ENCODE peak calls at places on chromosomes 1 and 21, in five cellular contexts. One of them, this sample, is unnamed.

GRCh38 chr21:33308586-33309490 is 15.9 kb upstream of the IFNAR1 start:
- DNase-seq in C1 segment of cervical spinal cord: no peak
- DNase-seq in hypothalamus: no peak
- DNase-seq in NCI-H2107: peak; percentile 86
- DNase-seq in A549: no peak
- DNase-seq in this sample: no peak

GRCh38 chr1:107870691-107871090 is 94.3 kb downstream of the VAV3 start:
- DNase-seq in hypothalamus: no peak
- DNase-seq in A549: no peak
- DNase-seq in NCI-H2107: no peak
- DNase-seq in C1 segment of cervical spinal cord: no peak
- DNase-seq in this sample: no peak

GRCh38 chr21:17526771-17527170 is 13.9 kb downstream of the CXADR start:
- DNase-seq in A549: no peak
- DNase-seq in hypothalamus: no peak
- DNase-seq in NCI-H2107: no peak
- DNase-seq in C1 segment of cervical spinal cord: no peak
- DNase-seq in this sample: no peak

GRCh38 chr1:153697873-153698647 is 19.6 kb downstream of the NPR1 start:
- DNase-seq in C1 segment of cervical spinal cord: no peak
- DNase-seq in NCI-H2107: no peak
- DNase-seq in A549: no peak
- DNase-seq in hypothalamus: no peak
- DNase-seq in this sample: no peak

GRCh38 chr1:36606908-36607651 is 124.4 kb upstream of the CSF3R start:
- DNase-seq in A549: no peak
- DNase-seq in hypothalamus: no peak
- DNase-seq in C1 segment of cervical spinal cord: no peak
- DNase-seq in NCI-H2107: no peak
- DNase-seq in this sample: no peak

GRCh38 chr1:9652379-9653194 is 1.1 kb downstream of the PIK3CD start:
- DNase-seq in A549: no peak
- DNase-seq in hypothalamus: no peak
- DNase-seq in NCI-H2107: no peak
- DNase-seq in C1 segment of cervical spinal cord: no peak
- DNase-seq in this sample: no peak

GRCh38 chr1:25245809-25246599 is 1.2 kb downstream of the RSRP1 start:
- DNase-seq in A549: peak; percentile 50
- DNase-seq in C1 segment of cervical spinal cord: no peak
- DNase-seq in NCI-H2107: no peak
- DNase-seq in hypothalamus: no peak
- DNase-seq in this sample: no peak

GRCh38 chr1:229209816-229210215 is 61.1 kb upstream of the RAB4A start:
- DNase-seq in hypothalamus: no peak
- DNase-seq in C1 segment of cervical spinal cord: no peak
- DNase-seq in NCI-H2107: no peak
- DNase-seq in A549: no peak
- DNase-seq in this sample: peak; percentile 94

GRCh38 chr1:182189535-182190066 is 128.1 kb upstream of the ZNF648 start:
- DNase-seq in hypothalamus: no peak
- DNase-seq in A549: no peak
- DNase-seq in NCI-H2107: no peak
- DNase-seq in C1 segment of cervical spinal cord: no peak
- DNase-seq in this sample: no peak

GRCh38 chr1:86375688-86376087 is 20.4 kb downstream of the ODF2L start:
- DNase-seq in A549: no peak
- DNase-seq in hypothalamus: no peak
- DNase-seq in C1 segment of cervical spinal cord: no peak
- DNase-seq in NCI-H2107: no peak
- DNase-seq in this sample: no peak

GRCh38 chr1:152328801-152329391 is 3.9 kb upstream of the FLG start:
- DNase-seq in C1 segment of cervical spinal cord: no peak
- DNase-seq in hypothalamus: no peak
- DNase-seq in NCI-H2107: no peak
- DNase-seq in A549: no peak
- DNase-seq in this sample: no peak

GRCh38 chr1:229059671-229060079 is 211.2 kb upstream of the RAB4A start:
- DNase-seq in hypothalamus: no peak
- DNase-seq in A549: no peak
- DNase-seq in NCI-H2107: no peak
- DNase-seq in C1 segment of cervical spinal cord: peak; percentile 35
- DNase-seq in this sample: peak; percentile 13